ENCODE peak calls at places on chromosome 17, in five cellular contexts. One of them, this sample, is unnamed.

GRCh38 chr17:82301916-82302497 is 15.4 kb downstream of the CD7 start:
- DNase-seq in ELR: no peak
- DNase-seq in fibroblast of mammary gland: no peak
- DNase-seq in Ammon's horn: no peak
- DNase-seq in foreskin fibroblast: no peak
- DNase-seq in this sample: no peak

GRCh38 chr17:80786470-80786869 is 205.2 kb upstream of the CHMP6 start:
- DNase-seq in ELR: no peak
- DNase-seq in foreskin fibroblast: no peak
- DNase-seq in Ammon's horn: no peak
- DNase-seq in fibroblast of mammary gland: no peak
- DNase-seq in this sample: no peak

GRCh38 chr17:17765359-17765758 is 71.4 kb downstream of the SREBF1 start:
- DNase-seq in ELR: peak
- DNase-seq in fibroblast of mammary gland: no peak
- DNase-seq in foreskin fibroblast: no peak
- DNase-seq in Ammon's horn: no peak
- DNase-seq in this sample: no peak

GRCh38 chr17:82933911-82934310 is 94.1 kb upstream of the ZNF750 start:
- DNase-seq in foreskin fibroblast: no peak
- DNase-seq in ELR: no peak
- DNase-seq in Ammon's horn: no peak
- DNase-seq in fibroblast of mammary gland: no peak
- DNase-seq in this sample: no peak

GRCh38 chr17:72624652-72625051 is 467.8 kb downstream of the SLC39A11 start:
- DNase-seq in Ammon's horn: no peak
- DNase-seq in foreskin fibroblast: no peak
- DNase-seq in ELR: no peak
- DNase-seq in fibroblast of mammary gland: no peak
- DNase-seq in this sample: no peak

GRCh38 chr17:37643829-37644228 is 583 bp upstream of the DDX52 start:
- DNase-seq in foreskin fibroblast: no peak
- DNase-seq in fibroblast of mammary gland: no peak
- DNase-seq in ELR: peak
- DNase-seq in Ammon's horn: no peak
- DNase-seq in this sample: no peak

GRCh38 chr17:7862692-7863437 is 5.1 kb downstream of the CYB5D1 start:
- DNase-seq in fibroblast of mammary gland: peak
- DNase-seq in Ammon's horn: no peak
- DNase-seq in foreskin fibroblast: no peak
- DNase-seq in ELR: peak
- DNase-seq in this sample: no peak

GRCh38 chr17:72503556-72503955 is 382.7 kb downstream of the SOX9 start:
- DNase-seq in Ammon's horn: no peak
- DNase-seq in foreskin fibroblast: no peak
- DNase-seq in ELR: no peak
- DNase-seq in fibroblast of mammary gland: no peak
- DNase-seq in this sample: no peak

GRCh38 chr17:53058031-53058430 is 764.7 kb upstream of the KIF2B start:
- DNase-seq in foreskin fibroblast: no peak
- DNase-seq in Ammon's horn: no peak
- DNase-seq in ELR: peak
- DNase-seq in fibroblast of mammary gland: no peak
- DNase-seq in this sample: no peak

GRCh38 chr17:38749222-38750043 is 1.3 kb upstream of the PCGF2 start:
- DNase-seq in fibroblast of mammary gland: peak
- DNase-seq in Ammon's horn: peak
- DNase-seq in foreskin fibroblast: peak
- DNase-seq in ELR: peak
- DNase-seq in this sample: peak

GRCh38 chr17:57375040-57375769 is 118.9 kb downstream of the MSI2 start:
- DNase-seq in Ammon's horn: no peak
- DNase-seq in foreskin fibroblast: no peak
- DNase-seq in fibroblast of mammary gland: no peak
- DNase-seq in ELR: no peak
- DNase-seq in this sample: no peak

GRCh38 chr17:21549107-21549687 is 143.1 kb upstream of the KCNJ18 start:
- DNase-seq in Ammon's horn: no peak
- DNase-seq in foreskin fibroblast: peak
- DNase-seq in ELR: peak
- DNase-seq in fibroblast of mammary gland: peak
- DNase-seq in this sample: no peak

This sample was measured in COR-L47.